ENCODE peak calls at places on chromosomes 2 and 18, in five cellular contexts. L, K, O, V and T are unnamed samples.
A peak's percentile ranks its signal among the peaks of the same experiment; 100 is the strongest.

GRCh38 chr2:84495539-84496146 is 20.7 kb upstream of the DNAH6 start:
- DNase-seq in L (peak; percentile 37), K (peak; percentile 41), O (no peak), V (no peak), T (no peak)

GRCh38 chr2:97731274-97732050 is 18.1 kb downstream of the ZAP70 start:
- DNase-seq in L (no peak), K (no peak), O (no peak), V (peak; percentile 23), T (peak; percentile 19)

GRCh38 chr2:9820020-9820973 is 23.0 kb upstream of the TAF1B start:
- DNase-seq in L (no peak), K (no peak), O (no peak), V (no peak), T (peak; percentile 47)

GRCh38 chr18:11785444-11786055 is 65.7 kb upstream of the CHMP1B start:
- DNase-seq in L (no peak), K (no peak), O (no peak), V (no peak), T (no peak)

GRCh38 chr18:26549486-26550435 is 1.4 kb upstream of the KCTD1 start:
- DNase-seq in L (peak; percentile 33), K (peak; percentile 43), O (peak; percentile 59), V (peak; percentile 56), T (peak; percentile 79)

GRCh38 chr2:31003717-31004116 is 134.5 kb downstream of the GALNT14 start:
- DNase-seq in L (no peak), K (no peak), O (no peak), V (no peak), T (no peak)

GRCh38 chr2:28658369-28658768 is 93.3 kb upstream of the PPP1CB start:
- DNase-seq in L (no peak), K (no peak), O (no peak), V (no peak), T (no peak)

GRCh38 chr2:120776649-120777048 is 41.0 kb downstream of the GLI2 start:
- DNase-seq in L (no peak), K (no peak), O (no peak), V (no peak), T (no peak)

GRCh38 chr2:72788756-72789155 is 37.1 kb downstream of the EXOC6B start:
- DNase-seq in L (no peak), K (no peak), O (peak; percentile 37), V (no peak), T (no peak)

GRCh38 chr2:165401285-165401852 is 68.1 kb upstream of the CSRNP3 start:
- DNase-seq in L (no peak), K (peak; percentile 34), O (no peak), V (no peak), T (no peak)

GRCh38 chr2:136128905-136129304 is 11.0 kb upstream of the CXCR4 start:
- DNase-seq in L (no peak), K (no peak), O (no peak), V (no peak), T (no peak)

GRCh38 chr2:181985632-181986205 is at the start of gene PPP1R1C:
- DNase-seq in L (no peak), K (no peak), O (no peak), V (no peak), T (no peak)

GRCh38 chr2:231929961-231930600 is 3.9 kb upstream of the NPPC start:
- DNase-seq in L (peak; percentile 43), K (peak; percentile 70), O (no peak), V (no peak), T (peak; percentile 25)
- TF ChIP-seq CTCF in L (peak; percentile 22), K (no peak), O (no peak), V (peak; percentile 11), T (no peak)

DNA sequence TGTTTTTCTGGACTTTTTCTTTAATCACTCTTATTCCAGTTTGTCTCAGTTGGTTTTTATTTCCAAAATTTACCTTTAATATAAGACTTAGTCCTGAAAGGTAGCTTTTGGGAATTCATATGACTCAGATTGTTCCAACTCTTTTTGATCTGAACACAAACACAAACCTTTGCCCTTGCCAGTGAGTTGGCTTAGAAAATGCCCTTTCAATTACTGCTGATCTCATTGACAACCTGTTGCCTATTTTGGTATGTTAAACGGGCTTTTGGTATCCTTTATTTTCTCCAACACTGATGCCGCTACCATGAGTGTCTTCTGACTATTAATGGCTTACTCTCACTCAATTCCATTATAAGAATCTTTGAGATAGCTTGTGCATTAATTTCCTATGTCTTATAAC is 143.4 kb downstream of the GULP1 start:
- DNase-seq in L (no peak), K (no peak), O (no peak), V (no peak), T (no peak)
- H3K4me1 ChIP-seq in L (peaks cover 11% of the 10 kb centered on the region), K (no peaks in the 10 kb centered on the region), O (peaks cover 7% of the 10 kb centered on the region), V (no peaks in the 10 kb centered on the region), T (no peaks in the 10 kb centered on the region)

GRCh38 chr18:65721634-65722033 is 29.2 kb upstream of the CDH7 start:
- DNase-seq in L (no peak), K (no peak), O (no peak), V (no peak), T (no peak)

GRCh38 chr18:65725421-65726050 is 25.3 kb upstream of the CDH7 start:
- DNase-seq in L (no peak), K (peak; percentile 4), O (no peak), V (peak; percentile 58), T (no peak)
- TF ChIP-seq CTCF in L (peak; percentile 58), K (no peak), O (peak; percentile 5), V (peak; percentile 51), T (peak; percentile 56)

GRCh38 chr2:42063383-42064171 is 15.8 kb downstream of the PKDCC start:
- DNase-seq in L (no peak), K (no peak), O (no peak), V (no peak), T (no peak)
- H3K4me1 ChIP-seq in L (peaks cover 42% of the 10 kb centered on the region), K (peaks cover 15% of the 10 kb centered on the region), O (peaks cover 44% of the 10 kb centered on the region), V (peaks cover 15% of the 10 kb centered on the region), T (no peaks in the 10 kb centered on the region)

DNA sequence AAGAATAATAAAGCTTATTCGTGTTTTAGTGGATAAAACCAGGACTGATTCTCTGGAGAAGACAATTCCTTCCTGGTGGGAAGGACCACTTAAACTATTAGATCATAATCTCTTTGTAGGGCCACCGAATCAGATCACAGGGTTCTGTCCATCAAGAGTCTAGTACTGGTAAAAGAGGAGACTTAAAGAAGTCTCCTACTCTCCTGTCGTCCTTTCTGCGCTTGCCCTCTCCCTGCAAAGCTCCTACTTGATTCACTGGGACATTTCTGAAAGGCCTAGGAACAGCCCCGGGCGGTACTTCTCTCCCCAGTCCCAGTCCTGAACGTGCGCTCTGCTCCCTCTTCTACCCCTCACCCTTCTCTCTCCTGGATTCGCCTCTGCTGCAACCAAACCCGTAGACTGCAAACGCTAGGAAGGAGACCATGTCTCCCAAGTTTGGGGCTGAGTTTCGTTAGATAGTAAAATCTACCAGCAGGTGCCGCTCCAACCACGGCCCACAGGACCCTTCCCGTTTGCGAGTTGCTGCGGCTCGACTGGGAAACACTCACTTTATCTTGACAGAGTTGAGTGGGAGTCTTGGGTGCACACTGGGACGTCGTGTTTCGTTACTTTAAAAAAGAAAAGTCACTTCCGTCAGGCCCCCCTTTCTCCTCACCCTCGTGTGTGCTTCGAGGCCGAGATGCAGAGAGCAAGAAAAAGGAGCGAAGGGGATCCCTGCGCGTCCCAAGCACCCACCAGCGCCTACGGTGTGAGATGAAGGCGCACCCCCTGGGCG is 952 bp downstream of the FIGLA start:
- DNase-seq in L (peak; percentile 85), K (peak; percentile 61), O (peak; percentile 63), V (peak; percentile 55), T (no peak)
- TF ChIP-seq CTCF in L (peak; percentile 98), K (no peak), O (peak; percentile 29), V (peak; percentile 25), T (peak; percentile 85)

GRCh38 chr2:140596447-140596846 is 1534.4 kb downstream of the LRP1B start:
- DNase-seq in L (no peak), K (no peak), O (no peak), V (no peak), T (no peak)

GRCh38 chr2:140595107-140595506 is 1535.7 kb downstream of the LRP1B start:
- DNase-seq in L (no peak), K (no peak), O (no peak), V (no peak), T (no peak)

GRCh38 chr2:140600116-140600515 is 1530.7 kb downstream of the LRP1B start:
- DNase-seq in L (no peak), K (no peak), O (no peak), V (no peak), T (no peak)

GRCh38 chr2:140597836-140598235 is 1533.0 kb downstream of the LRP1B start:
- DNase-seq in L (no peak), K (no peak), O (no peak), V (no peak), T (no peak)

DNA sequence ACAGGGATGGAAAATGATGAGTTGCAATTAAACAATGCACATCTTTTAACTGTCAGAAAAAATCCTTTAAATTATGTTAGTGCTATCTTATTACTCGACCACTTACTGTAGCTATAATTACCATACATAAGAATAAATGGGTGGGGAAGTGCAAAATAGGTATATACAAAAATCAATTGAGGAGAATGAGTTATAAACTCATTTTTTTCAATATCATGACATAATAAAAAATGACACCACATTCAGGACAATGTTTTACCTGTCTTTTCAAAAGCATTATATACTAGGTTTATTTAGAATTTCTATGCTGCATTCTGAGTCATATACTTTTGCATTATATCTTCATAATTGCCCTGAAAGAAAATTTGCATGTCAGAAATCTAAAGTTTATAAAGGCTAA is 1533.6 kb downstream of the LRP1B start:
- DNase-seq in L (no peak), K (no peak), O (no peak), V (no peak), T (no peak)
- H3K4me1 ChIP-seq in L (peaks cover 5% of the 10 kb centered on the region), K (no peaks in the 10 kb centered on the region), O (no peaks in the 10 kb centered on the region), V (no peaks in the 10 kb centered on the region), T (no peaks in the 10 kb centered on the region)

GRCh38 chr18:8657873-8658521 is 47.4 kb upstream of the MTCL1 start:
- DNase-seq in L (no peak), K (no peak), O (no peak), V (no peak), T (no peak)

GRCh38 chr18:8658858-8659485 is 46.4 kb upstream of the MTCL1 start:
- DNase-seq in L (no peak), K (no peak), O (no peak), V (no peak), T (no peak)

GRCh38 chr18:8657050-8657820 is 48.0 kb downstream of the RAB12 start:
- DNase-seq in L (no peak), K (no peak), O (no peak), V (no peak), T (no peak)

GRCh38 chr18:8656226-8656625 is 47.0 kb downstream of the RAB12 start:
- DNase-seq in L (no peak), K (no peak), O (no peak), V (no peak), T (no peak)

GRCh38 chr18:8654482-8655451 is 45.5 kb downstream of the RAB12 start:
- DNase-seq in L (peak; percentile 43), K (no peak), O (no peak), V (no peak), T (no peak)
- TF ChIP-seq CTCF in L (peak; percentile 86), K (peak; percentile 65), O (peak; percentile 78), V (peak; percentile 81), T (peak; percentile 92)